ENCODE peak calls at places on chromosome 1, in four cellular contexts. R is ovary, L is fibroblast of lung, Q is RCC 7860. T is an unnamed sample.

GRCh38 chr1:68795956-68796355 is 299.1 kb upstream of the DEPDC1 start:
- DNase-seq in Q (no peak), R (no peak), L (peak), T (no peak)

GRCh38 chr1:39117985-39118384 is 86.5 kb upstream of the MACF1 start:
- DNase-seq in L (no peak), Q (no peak), R (no peak), T (no peak)

GRCh38 chr1:235176486-235176885 is 15.4 kb upstream of the RBM34 start:
- DNase-seq in R (no peak), L (no peak), Q (no peak), T (no peak)

GRCh38 chr1:162710349-162710748 is 78.1 kb downstream of the DDR2 start:
- DNase-seq in L (no peak), Q (no peak), R (no peak), T (no peak)

GRCh38 chr1:85259866-85260345 is 444 bp upstream of the C1orf52 start:
- DNase-seq in L (peak), Q (no peak), R (no peak), T (no peak)

GRCh38 chr1:101178341-101178687 is 58.5 kb upstream of the S1PR1 start:
- DNase-seq in L (no peak), R (no peak), Q (no peak), T (no peak)

GRCh38 chr1:44721521-44722361 is 9.2 kb downstream of the RNU5D-1 start:
- DNase-seq in L (peak), Q (peak), R (no peak), T (no peak)

GRCh38 chr1:228339059-228339704 is 67.5 kb downstream of the TRIM11 start:
- DNase-seq in L (no peak), R (peak), Q (no peak), T (peak)

GRCh38 chr1:65425697-65426096 is 5.2 kb downstream of the LEPR start:
- DNase-seq in R (no peak), Q (peak), L (peak), T (no peak)

GRCh38 chr1:79353224-79353623 is 346.7 kb upstream of the ADGRL4 start:
- DNase-seq in Q (peak), R (no peak), L (peak), T (no peak)

GRCh38 chr1:56446531-56447098 is 132.7 kb downstream of the PLPP3 start:
- DNase-seq in R (no peak), L (peak), Q (no peak), T (no peak)

GRCh38 chr1:87588445-87588844 is 259.8 kb downstream of the LMO4 start:
- DNase-seq in R (no peak), Q (no peak), L (no peak), T (no peak)

GRCh38 chr1:33624261-33624990 is 152.0 kb downstream of the ZSCAN20 start:
- DNase-seq in Q (no peak), L (no peak), R (no peak), T (no peak)

GRCh38 chr1:184298321-184299052 is 88.3 kb upstream of the C1orf21 start:
- DNase-seq in R (no peak), Q (no peak), L (peak), T (no peak)

GRCh38 chr1:22641906-22642636 is 1.4 kb upstream of the C1QC start:
- DNase-seq in R (peak), L (peak), Q (no peak), T (peak)

GRCh38 chr1:39877980-39878956 is 5.0 kb downstream of the TRIT1 start:
- DNase-seq in Q (no peak), R (no peak), L (no peak), T (no peak)

GRCh38 chr1:18101508-18101907 is 6.1 kb upstream of the IGSF21 start:
- DNase-seq in Q (no peak), R (no peak), L (no peak), T (no peak)

GRCh38 chr1:110452330-110452729 is 1.4 kb downstream of the PROK1 start:
- DNase-seq in Q (no peak), R (no peak), L (no peak), T (no peak)

GRCh38 chr1:72063364-72063763 is 219.0 kb downstream of the NEGR1 start:
- DNase-seq in Q (no peak), L (peak), R (no peak), T (no peak)

GRCh38 chr1:74343191-74343590 is 108.0 kb downstream of the TNNI3K start:
- DNase-seq in R (no peak), L (no peak), Q (no peak), T (no peak)

GRCh38 chr1:236689713-236690569 is 3.6 kb downstream of the ACTN2 start:
- DNase-seq in R (no peak), L (no peak), Q (no peak), T (no peak)

GRCh38 chr1:28163496-28164120 is 12.9 kb downstream of the PTAFR start:
- DNase-seq in L (peak), Q (no peak), R (no peak), T (no peak)

GRCh38 chr1:204263240-204263848 is 49.6 kb upstream of the GOLT1A start:
- DNase-seq in R (no peak), L (peak), Q (no peak), T (no peak)

GRCh38 chr1:3827813-3828307 is 29.2 kb downstream of the CEP104 start:
- DNase-seq in R (no peak), Q (no peak), L (no peak), T (no peak)

GRCh38 chr1:182616130-182617074 is 12.2 kb upstream of the RGS16 start:
- DNase-seq in L (peak), R (peak), Q (no peak), T (peak)

GRCh38 chr1:145885738-145886287 is at the start of gene ANKRD35:
- DNase-seq in Q (no peak), R (peak), L (peak), T (peak)

GRCh38 chr1:65083263-65083896 is 64.6 kb upstream of the AK4 start:
- DNase-seq in R (no peak), L (no peak), Q (peak), T (no peak)

GRCh38 chr1:24468605-24469004 is 34.0 kb upstream of the RCAN3 start:
- DNase-seq in R (no peak), L (no peak), Q (no peak), T (no peak)

GRCh38 chr1:246567258-246568235 is 1.3 kb downstream of the CNST start:
- DNase-seq in R (no peak), Q (peak), L (peak), T (no peak)

GRCh38 chr1:170630977-170631376 is 33.0 kb upstream of the PRRX1 start:
- DNase-seq in Q (no peak), L (no peak), R (no peak), T (no peak)

GRCh38 chr1:243487649-243488227 is 231.9 kb downstream of the SDCCAG8 start:
- DNase-seq in R (no peak), Q (no peak), L (no peak), T (no peak)

GRCh38 chr1:103056423-103056822 is 51.9 kb downstream of the COL11A1 start:
- DNase-seq in L (no peak), Q (no peak), R (no peak), T (no peak)

GRCh38 chr1:226884116-226884515 is 13.7 kb downstream of the PSEN2 start:
- DNase-seq in Q (no peak), L (no peak), R (no peak), T (no peak)

GRCh38 chr1:53413175-53414001 is 45.8 kb upstream of the DMRTB1 start:
- DNase-seq in Q (peak), L (peak), R (no peak), T (no peak)